ENCODE peak calls at places on chromosomes 6 and 20, in five cellular contexts. B is A549, D is K562, E is endothelial cell of umbilical vein, H is HepG2. O is an unnamed sample.

GRCh38 chr6:169774347-169774746 is 22.9 kb downstream of the ERMARD start:
- DNase-seq in B (no peak), D (no peak), E (no peak), H (no peak), O (no peak)

GRCh38 chr6:40210628-40211056 is 276.4 kb upstream of the MOCS1 start:
- DNase-seq in B (no peak), D (no peak), E (no peak), H (no peak), O (no peak)

GRCh38 chr6:37799263-37799644 is 20.3 kb upstream of the ZFAND3 start:
- DNase-seq in B (no peak), D (no peak), E (no peak), H (peak), O (no peak)

GRCh38 chr20:34076952-34077351 is 35.1 kb downstream of the EIF2S2 start:
- DNase-seq in B (no peak), D (no peak), E (no peak), H (no peak), O (no peak)

GRCh38 chr6:27966044-27966443 is 9.0 kb downstream of the OR2B6 start:
- DNase-seq in B (no peak), D (no peak), E (no peak), H (no peak), O (no peak)

GRCh38 chr6:14924126-14925024 is 321.5 kb upstream of the JARID2 start:
- DNase-seq in B (no peak), D (no peak), E (no peak), H (no peak), O (no peak)

GRCh38 chr20:47748851-47749250 is 36.4 kb downstream of the SULF2 start:
- DNase-seq in B (no peak), D (no peak), E (peak), H (no peak), O (peak)

GRCh38 chr6:138691595-138692057 is 81.9 kb upstream of the CCDC28A start:
- DNase-seq in B (peak), D (no peak), E (peak), H (peak), O (peak)

DNA sequence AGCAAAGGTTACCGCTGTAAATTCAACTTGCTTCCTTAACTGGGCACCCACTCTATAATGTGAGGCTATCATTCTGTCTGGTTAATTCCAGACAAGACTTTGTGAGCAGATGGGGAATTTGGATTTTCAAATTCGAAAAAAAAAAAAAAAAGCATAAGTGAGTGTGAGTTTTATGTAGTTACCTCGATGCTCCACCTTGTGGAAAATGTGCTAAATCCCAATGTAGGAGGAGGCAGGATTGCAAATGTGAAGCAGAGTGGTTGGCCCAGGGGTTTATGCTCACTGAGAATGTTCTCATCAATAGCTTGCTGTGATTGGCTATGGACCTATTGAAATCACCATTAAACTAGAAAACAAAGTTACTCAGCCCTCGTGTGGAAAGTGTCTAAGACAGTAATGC is 150.9 kb upstream of the GMDS start:
- DNase-seq in B (no peak), D (no peak), E (no peak), H (no peak), O (no peak)
- TF ChIP-seq MAX in B (no peak), D (no peak), E (no peak), H (no peak), O (no peak)

DNA sequence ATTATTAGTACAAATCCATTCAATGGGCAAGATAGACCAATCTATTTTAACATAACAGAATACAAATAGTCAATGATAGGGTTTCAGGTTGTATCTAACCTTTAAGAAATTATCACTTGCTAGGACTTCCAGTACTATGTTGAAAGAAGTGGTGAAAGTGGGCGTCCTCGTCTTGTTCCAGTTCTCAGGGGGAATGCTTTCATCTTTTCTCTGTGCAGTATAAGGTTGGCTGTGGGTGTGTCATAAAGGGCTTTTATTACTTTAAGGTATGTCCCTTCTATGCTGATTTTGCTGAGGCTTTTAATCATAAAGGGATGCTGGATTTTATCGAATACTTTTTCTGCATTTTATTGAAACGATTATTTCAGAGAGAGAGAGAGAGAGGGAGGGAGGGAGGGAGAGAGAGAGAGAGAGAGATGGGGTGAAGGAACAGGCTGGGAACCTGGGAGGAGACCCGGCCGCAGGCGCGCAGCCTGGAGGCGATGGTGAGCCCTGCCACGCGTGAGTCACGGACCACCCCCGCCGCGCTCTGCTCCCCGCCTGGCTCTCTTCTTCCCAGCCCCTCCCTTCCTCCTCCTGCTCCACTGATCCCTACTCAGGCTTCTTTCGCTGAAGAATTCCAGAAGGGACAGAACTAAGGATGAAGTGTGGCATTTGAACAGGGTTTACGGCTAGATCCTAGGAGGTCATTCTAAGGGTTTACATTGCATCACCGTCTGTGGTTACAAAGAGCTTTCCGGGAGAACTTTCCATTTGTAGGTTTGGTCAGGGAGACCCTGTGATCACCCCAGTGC is 45.5 kb upstream of the HLA-E start:
- DNase-seq in B (no peak), D (no peak), E (no peak), H (no peak), O (peak)
- TF ChIP-seq MYC in B (no peak), D (no peak), E (no peak), H (no peak), O (no peak)

DNA sequence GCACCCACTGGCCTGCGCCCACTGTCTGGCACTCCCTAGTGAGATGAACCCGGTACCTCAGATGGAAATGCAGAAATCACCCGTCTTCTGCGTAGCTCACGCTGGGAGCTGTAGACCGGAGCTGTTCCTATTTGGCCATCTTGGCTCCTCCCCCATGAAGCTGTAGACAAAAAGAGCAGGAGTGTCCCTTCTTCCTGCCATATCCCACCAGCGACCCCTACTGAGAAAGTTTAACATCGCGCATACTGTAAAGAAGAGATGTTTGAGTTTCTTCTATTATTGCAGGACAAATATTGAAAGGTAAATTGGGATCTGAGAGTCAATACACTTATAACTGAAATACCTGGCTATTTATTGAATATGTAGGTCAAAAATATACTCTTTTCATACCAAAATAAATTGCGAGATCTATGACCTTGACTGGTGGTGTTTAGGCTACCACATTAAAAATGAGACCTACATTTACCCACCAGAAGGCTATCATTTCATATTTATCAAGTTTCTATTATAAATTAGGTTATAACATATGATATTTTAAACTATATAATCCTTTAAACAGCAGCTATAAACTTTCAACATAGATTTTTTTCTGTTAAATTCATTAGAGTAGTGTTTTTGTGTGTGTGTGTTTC is 586.3 kb downstream of the HTR1B start:
- DNase-seq in B (peak), D (no peak), E (peak), H (peak), O (peak)
- TF ChIP-seq CTCF in B (no peak), D (no peak), E (no peak), H (peak), O (peak)

GRCh38 chr6:10146723-10147451 is 268.0 kb downstream of the TFAP2A start:
- DNase-seq in B (peak), D (peak), E (no peak), H (peak), O (peak)
- TF ChIP-seq MAX in B (no peak), D (no peak), E (no peak), H (no peak), O (no peak)